ENCODE peak calls at places on chromosomes 4 and X, in nine cellular contexts. One of them, this sample, is unnamed. For H3K27me3, the result is how much of the 10 kb centered on the place peaks cover.

GRCh38 chrX:141791856-141792255 is 46.3 kb upstream of the MAGEC3 start:
- DNase-seq in left ventricle myocardium inferior: no peak
- DNase-seq in prostate gland: no peak
- DNase-seq in Peyer's patch: no peak
- DNase-seq in tibial nerve: no peak
- DNase-seq in gastrocnemius medialis: no peak
- DNase-seq in mammary epithelial cell: no peak
- DNase-seq in IMR-90: no peak
- DNase-seq in tibial artery: no peak
- DNase-seq in this sample: no peak

GRCh38 chrX:72169008-72169728 is 12.4 kb upstream of the PIN4 start:
- DNase-seq in left ventricle myocardium inferior: no peak
- DNase-seq in prostate gland: no peak
- DNase-seq in Peyer's patch: no peak
- DNase-seq in tibial nerve: no peak
- DNase-seq in gastrocnemius medialis: no peak
- DNase-seq in mammary epithelial cell: no peak
- DNase-seq in IMR-90: no peak
- DNase-seq in tibial artery: no peak
- DNase-seq in this sample: no peak

GRCh38 chr4:104353481-104353880 is 141.2 kb downstream of the CXXC4 start:
- DNase-seq in left ventricle myocardium inferior: no peak
- DNase-seq in prostate gland: no peak
- DNase-seq in Peyer's patch: no peak
- DNase-seq in tibial nerve: no peak
- DNase-seq in gastrocnemius medialis: no peak
- DNase-seq in mammary epithelial cell: no peak
- DNase-seq in IMR-90: no peak
- DNase-seq in tibial artery: no peak
- DNase-seq in this sample: no peak

GRCh38 chr4:176745902-176746301 is 46.8 kb downstream of the VEGFC start:
- DNase-seq in left ventricle myocardium inferior: no peak
- DNase-seq in prostate gland: no peak
- DNase-seq in Peyer's patch: no peak
- DNase-seq in tibial nerve: no peak
- DNase-seq in gastrocnemius medialis: no peak
- DNase-seq in mammary epithelial cell: peak
- DNase-seq in IMR-90: no peak
- DNase-seq in tibial artery: no peak
- DNase-seq in this sample: no peak

GRCh38 chrX:151416521-151417048 is 19.6 kb downstream of the VMA21 start:
- DNase-seq in left ventricle myocardium inferior: no peak
- DNase-seq in prostate gland: no peak
- DNase-seq in Peyer's patch: no peak
- DNase-seq in tibial nerve: no peak
- DNase-seq in gastrocnemius medialis: no peak
- DNase-seq in mammary epithelial cell: no peak
- DNase-seq in IMR-90: no peak
- DNase-seq in tibial artery: no peak
- DNase-seq in this sample: no peak

GRCh38 chrX:115894087-115894486 is 276.5 kb upstream of the AGTR2 start:
- DNase-seq in left ventricle myocardium inferior: no peak
- DNase-seq in prostate gland: no peak
- DNase-seq in Peyer's patch: no peak
- DNase-seq in tibial nerve: no peak
- DNase-seq in gastrocnemius medialis: no peak
- DNase-seq in mammary epithelial cell: peak
- DNase-seq in IMR-90: peak
- DNase-seq in tibial artery: no peak
- DNase-seq in this sample: no peak

GRCh38 chrX:131060147-131060546 is 2.0 kb downstream of the ARHGAP36 start:
- DNase-seq in left ventricle myocardium inferior: no peak
- DNase-seq in prostate gland: no peak
- DNase-seq in Peyer's patch: no peak
- DNase-seq in tibial nerve: no peak
- DNase-seq in gastrocnemius medialis: no peak
- DNase-seq in mammary epithelial cell: no peak
- DNase-seq in IMR-90: no peak
- DNase-seq in tibial artery: no peak
- DNase-seq in this sample: no peak

GRCh38 chr4:185721190-185721948 is 90.6 kb downstream of the SORBS2 start:
- DNase-seq in left ventricle myocardium inferior: no peak
- DNase-seq in prostate gland: no peak
- DNase-seq in Peyer's patch: no peak
- DNase-seq in tibial nerve: peak
- DNase-seq in gastrocnemius medialis: no peak
- DNase-seq in mammary epithelial cell: no peak
- DNase-seq in IMR-90: no peak
- DNase-seq in tibial artery: peak
- DNase-seq in this sample: no peak

GRCh38 chrX:120790118-120790517 is 85.5 kb downstream of the CT47B1 start:
- DNase-seq in left ventricle myocardium inferior: no peak
- DNase-seq in prostate gland: peak
- DNase-seq in Peyer's patch: no peak
- DNase-seq in tibial nerve: peak
- DNase-seq in gastrocnemius medialis: peak
- DNase-seq in mammary epithelial cell: peak
- DNase-seq in IMR-90: peak
- DNase-seq in tibial artery: no peak
- DNase-seq in this sample: peak

GRCh38 chr4:2786152-2786671 is 6.7 kb upstream of the SH3BP2 start:
- DNase-seq in left ventricle myocardium inferior: no peak
- DNase-seq in prostate gland: no peak
- DNase-seq in Peyer's patch: no peak
- DNase-seq in tibial nerve: no peak
- DNase-seq in gastrocnemius medialis: no peak
- DNase-seq in mammary epithelial cell: no peak
- DNase-seq in IMR-90: no peak
- DNase-seq in tibial artery: peak
- DNase-seq in this sample: peak

GRCh38 chr4:90241008-90241407 is 113.8 kb downstream of the CCSER1 start:
- DNase-seq in left ventricle myocardium inferior: no peak
- DNase-seq in prostate gland: no peak
- DNase-seq in Peyer's patch: no peak
- DNase-seq in tibial nerve: no peak
- DNase-seq in gastrocnemius medialis: no peak
- DNase-seq in mammary epithelial cell: no peak
- DNase-seq in IMR-90: no peak
- DNase-seq in tibial artery: no peak
- DNase-seq in this sample: no peak

GRCh38 chr4:90234916-90235547 is 107.8 kb downstream of the CCSER1 start:
- DNase-seq in left ventricle myocardium inferior: peak
- DNase-seq in prostate gland: no peak
- DNase-seq in Peyer's patch: no peak
- DNase-seq in tibial nerve: no peak
- DNase-seq in gastrocnemius medialis: no peak
- DNase-seq in mammary epithelial cell: no peak
- DNase-seq in IMR-90: no peak
- DNase-seq in tibial artery: no peak
- DNase-seq in this sample: no peak

GRCh38 chr4:90238141-90238540 is 110.9 kb downstream of the CCSER1 start:
- DNase-seq in left ventricle myocardium inferior: no peak
- DNase-seq in prostate gland: no peak
- DNase-seq in Peyer's patch: no peak
- DNase-seq in tibial nerve: no peak
- DNase-seq in gastrocnemius medialis: no peak
- DNase-seq in mammary epithelial cell: no peak
- DNase-seq in IMR-90: no peak
- DNase-seq in tibial artery: no peak
- DNase-seq in this sample: no peak

GRCh38 chr4:90245837-90246236 is 118.6 kb downstream of the CCSER1 start:
- DNase-seq in left ventricle myocardium inferior: no peak
- DNase-seq in prostate gland: no peak
- DNase-seq in Peyer's patch: no peak
- DNase-seq in tibial nerve: no peak
- DNase-seq in gastrocnemius medialis: no peak
- DNase-seq in mammary epithelial cell: no peak
- DNase-seq in IMR-90: no peak
- DNase-seq in tibial artery: no peak
- DNase-seq in this sample: no peak

GRCh38 chr4:90240333-90240732 is 113.1 kb downstream of the CCSER1 start:
- DNase-seq in left ventricle myocardium inferior: no peak
- DNase-seq in prostate gland: no peak
- DNase-seq in Peyer's patch: no peak
- DNase-seq in tibial nerve: no peak
- DNase-seq in gastrocnemius medialis: no peak
- DNase-seq in mammary epithelial cell: no peak
- DNase-seq in IMR-90: no peak
- DNase-seq in tibial artery: no peak
- DNase-seq in this sample: no peak
- TF ChIP-seq CTCF in left ventricle myocardium inferior: no peak
- TF ChIP-seq CTCF in prostate gland: no peak
- TF ChIP-seq CTCF in Peyer's patch: no peak
- TF ChIP-seq CTCF in tibial nerve: no peak
- TF ChIP-seq CTCF in gastrocnemius medialis: no peak
- TF ChIP-seq CTCF in mammary epithelial cell: no peak
- TF ChIP-seq CTCF in IMR-90: no peak
- TF ChIP-seq CTCF in tibial artery: no peak
- TF ChIP-seq CTCF in this sample: no peak

DNA sequence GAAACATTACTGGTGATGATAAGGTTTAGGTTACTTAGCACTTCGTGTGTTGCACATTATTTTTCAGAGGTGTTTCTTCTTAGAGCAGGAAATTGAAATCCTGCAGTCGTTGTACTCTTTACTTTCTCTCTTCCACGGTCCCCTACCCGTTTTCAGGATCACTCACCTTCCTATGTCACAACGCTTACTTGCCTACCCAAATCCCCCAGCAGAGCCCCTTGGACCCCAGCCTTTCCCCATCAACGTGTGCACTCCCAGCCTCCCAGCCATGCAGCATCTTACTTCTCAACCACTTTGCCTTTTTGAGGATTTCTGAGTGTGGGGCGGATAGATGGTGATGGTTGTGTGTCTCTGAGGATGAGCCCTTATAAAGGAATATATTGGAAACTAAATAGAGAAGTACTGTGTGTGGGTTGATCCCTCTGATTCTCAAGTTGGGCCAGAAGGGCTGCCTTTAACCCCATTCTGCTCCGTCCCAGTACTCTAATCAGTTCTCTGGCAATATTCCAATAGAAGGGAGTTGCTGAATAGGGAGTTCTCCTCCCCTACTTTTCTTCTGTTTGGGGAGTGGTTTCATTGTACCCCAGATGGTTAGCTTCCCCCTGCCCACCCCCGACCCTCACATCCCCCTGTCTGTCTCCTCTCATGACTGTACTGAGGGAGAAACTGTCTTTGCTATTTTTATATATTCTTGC is 1.6 kb downstream of the MID2 start:
- DNase-seq in left ventricle myocardium inferior: no peak
- DNase-seq in prostate gland: no peak
- DNase-seq in Peyer's patch: no peak
- DNase-seq in tibial nerve: no peak
- DNase-seq in gastrocnemius medialis: no peak
- DNase-seq in mammary epithelial cell: peak
- DNase-seq in IMR-90: no peak
- DNase-seq in tibial artery: no peak
- DNase-seq in this sample: no peak
- H3K4me3 ChIP-seq in left ventricle myocardium inferior: peak
- H3K4me3 ChIP-seq in prostate gland: peak
- H3K4me3 ChIP-seq in Peyer's patch: peak
- H3K4me3 ChIP-seq in tibial nerve: peak
- H3K4me3 ChIP-seq in gastrocnemius medialis: peak
- H3K4me3 ChIP-seq in mammary epithelial cell: peak
- H3K4me3 ChIP-seq in IMR-90: no peak
- H3K4me3 ChIP-seq in tibial artery: peak
- H3K4me3 ChIP-seq in this sample: no peak

DNA sequence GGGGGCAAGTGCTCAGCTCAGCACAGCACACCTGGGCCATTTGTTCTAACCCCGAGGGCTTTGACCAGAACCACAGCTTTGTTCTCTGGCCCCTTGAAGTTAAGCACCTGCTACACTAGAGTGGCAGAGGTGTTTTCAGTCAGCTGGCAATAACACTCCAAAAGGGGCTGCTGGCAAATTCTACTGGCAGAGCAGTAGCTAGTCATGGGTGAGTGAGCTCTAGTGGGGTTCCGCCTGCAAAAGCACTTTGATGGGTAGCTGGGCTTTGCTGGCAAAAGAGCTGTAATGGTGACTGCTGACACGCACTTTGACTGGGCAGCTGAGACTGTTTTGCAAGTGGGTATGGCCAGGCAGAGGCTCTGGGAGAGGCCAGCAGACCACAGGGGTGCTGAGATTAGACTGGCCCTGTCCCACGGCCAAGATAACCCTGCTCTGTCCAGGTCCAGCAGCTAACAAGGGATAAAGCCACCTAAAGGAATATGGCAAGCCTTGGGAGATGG is 65.2 kb upstream of the TENT5D start:
- DNase-seq in left ventricle myocardium inferior: no peak
- DNase-seq in prostate gland: no peak
- DNase-seq in Peyer's patch: no peak
- DNase-seq in tibial nerve: no peak
- DNase-seq in gastrocnemius medialis: no peak
- DNase-seq in mammary epithelial cell: no peak
- DNase-seq in IMR-90: no peak
- DNase-seq in tibial artery: no peak
- DNase-seq in this sample: no peak
- H3K27me3 ChIP-seq in left ventricle myocardium inferior: under half
- H3K27me3 ChIP-seq in prostate gland: under half
- H3K27me3 ChIP-seq in Peyer's patch: under half
- H3K27me3 ChIP-seq in tibial nerve: under half
- H3K27me3 ChIP-seq in gastrocnemius medialis: under half
- H3K27me3 ChIP-seq in mammary epithelial cell: under half
- H3K27me3 ChIP-seq in IMR-90: under half
- H3K27me3 ChIP-seq in tibial artery: under half
- H3K27me3 ChIP-seq in this sample: under half

DNA sequence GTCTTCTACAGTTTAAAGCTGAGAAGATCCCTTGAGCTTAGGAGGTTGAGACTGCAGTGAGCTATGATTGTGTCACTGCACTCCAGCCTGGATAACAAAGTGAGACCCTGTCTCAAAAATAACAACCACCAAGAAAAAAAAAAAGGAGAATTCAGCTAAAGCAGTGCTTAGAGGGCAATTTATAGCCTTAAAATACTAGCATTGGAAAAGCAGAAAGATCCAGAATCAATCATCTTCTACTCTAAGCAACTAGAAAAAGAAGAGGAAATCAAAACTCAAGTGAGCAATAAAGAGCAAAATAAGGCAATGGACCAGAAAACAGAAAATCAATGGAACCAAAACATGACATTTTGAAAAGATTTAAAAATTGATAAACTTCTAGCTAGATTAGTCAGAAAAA is 639 bp upstream of the PI4K2B start:
- DNase-seq in left ventricle myocardium inferior: no peak
- DNase-seq in prostate gland: no peak
- DNase-seq in Peyer's patch: no peak
- DNase-seq in tibial nerve: no peak
- DNase-seq in gastrocnemius medialis: no peak
- DNase-seq in mammary epithelial cell: no peak
- DNase-seq in IMR-90: no peak
- DNase-seq in tibial artery: no peak
- DNase-seq in this sample: no peak
- TF ChIP-seq CTCF in left ventricle myocardium inferior: no peak
- TF ChIP-seq CTCF in prostate gland: no peak
- TF ChIP-seq CTCF in Peyer's patch: no peak
- TF ChIP-seq CTCF in tibial nerve: no peak
- TF ChIP-seq CTCF in gastrocnemius medialis: no peak
- TF ChIP-seq CTCF in mammary epithelial cell: no peak
- TF ChIP-seq CTCF in IMR-90: no peak
- TF ChIP-seq CTCF in tibial artery: no peak
- TF ChIP-seq CTCF in this sample: no peak

This sample was measured in GM06990.